ENCODE peak calls at places on chromosomes 5 and 9, in seven cellular contexts. Z is WERI-Rb-1; A is GM12865; R is endodermal cell; N is CD8-positive, alpha-beta T cell; K is fibroblast of pulmonary artery; L is thoracic aorta. W is an unnamed sample.

GRCh38 chr5:62538017-62538942 is 40.3 kb upstream of the LRRC70 start:
- DNase-seq in Z (no peak), A (peak; percentile 27), R (no peak), N (no peak), K (peak; percentile 98), L (no peak), W (peak; percentile 98)

GRCh38 chr9:33044677-33045282 is 19.7 kb downstream of the DNAJA1 start:
- DNase-seq in Z (peak; percentile 63), A (no peak), R (peak; percentile 84), N (no peak), K (peak; percentile 22), L (no peak), W (peak; percentile 33)

GRCh38 chr9:18274693-18275092 is 199.3 kb upstream of the ADAMTSL1 start:
- DNase-seq in Z (no peak), A (no peak), R (no peak), N (no peak), K (peak; percentile 89), L (no peak), W (peak; percentile 86)

GRCh38 chr9:6975198-6975597 is 217.4 kb downstream of the KDM4C start:
- DNase-seq in Z (no peak), A (no peak), R (no peak), N (no peak), K (no peak), L (no peak), W (no peak)

GRCh38 chr9:372143-372542 is 157.5 kb downstream of the DOCK8 start:
- DNase-seq in Z (no peak), A (no peak), R (no peak), N (no peak), K (no peak), L (no peak), W (no peak)

GRCh38 chr5:141757402-141757801 is 75.4 kb upstream of the ARAP3 start:
- DNase-seq in Z (peak; percentile 74), A (no peak), R (peak; percentile 86), N (no peak), K (peak; percentile 61), L (no peak), W (peak; percentile 61)

GRCh38 chr9:135358161-135358940 is 121.2 kb upstream of the PPP1R26 start:
- DNase-seq in Z (no peak), A (no peak), R (no peak), N (no peak), K (no peak), L (no peak), W (no peak)

GRCh38 chr5:38780950-38781349 is 64.9 kb upstream of the OSMR start:
- DNase-seq in Z (no peak), A (no peak), R (no peak), N (no peak), K (peak; percentile 91), L (no peak), W (peak; percentile 89)

GRCh38 chr5:22678886-22679285 is 174.3 kb downstream of the CDH12 start:
- DNase-seq in Z (no peak), A (no peak), R (no peak), N (no peak), K (no peak), L (no peak), W (no peak)

GRCh38 chr5:147688965-147689364 is 93.6 kb downstream of the JAKMIP2 start:
- DNase-seq in Z (no peak), A (no peak), R (no peak), N (no peak), K (peak; percentile 22), L (peak; percentile 18), W (peak; percentile 59)

GRCh38 chr5:9249231-9249630 is 296.6 kb downstream of the SEMA5A start:
- DNase-seq in Z (no peak), A (no peak), R (no peak), N (no peak), K (peak; percentile 46), L (no peak), W (no peak)

GRCh38 chr5:59559847-59560246 is 333.7 kb downstream of the PDE4D start:
- DNase-seq in Z (no peak), A (no peak), R (no peak), N (no peak), K (no peak), L (no peak), W (no peak)

GRCh38 chr5:160547061-160547460 is 125.4 kb downstream of the PTTG1 start:
- DNase-seq in Z (no peak), A (no peak), R (peak; percentile 13), N (no peak), K (no peak), L (no peak), W (no peak)

GRCh38 chr9:121906074-121906520 is 187.0 kb downstream of the TTLL11 start:
- DNase-seq in Z (peak; percentile 40), A (no peak), R (no peak), N (no peak), K (peak; percentile 41), L (no peak), W (peak; percentile 34)

GRCh38 chr9:115213777-115214428 is 95.9 kb upstream of the TNC start:
- DNase-seq in Z (no peak), A (no peak), R (no peak), N (no peak), K (peak; percentile 83), L (no peak), W (peak; percentile 39)

GRCh38 chr5:57751710-57752109 is 269.1 kb upstream of the ACTBL2 start:
- DNase-seq in Z (no peak), A (no peak), R (no peak), N (no peak), K (no peak), L (no peak), W (no peak)

GRCh38 chr9:136133191-136133958 is 14.7 kb upstream of the TMEM250 start:
- DNase-seq in Z (peak; percentile 83), A (no peak), R (peak; percentile 90), N (no peak), K (peak; percentile 19), L (no peak), W (peak; percentile 27)

GRCh38 chr5:77770293-77771005 is 5.7 kb downstream of the TBCA start:
- DNase-seq in Z (no peak), A (peak; percentile 17), R (no peak), N (no peak), K (no peak), L (no peak), W (no peak)

GRCh38 chr5:29588276-29588675 is 1605.2 kb upstream of the CDH6 start:
- DNase-seq in Z (no peak), A (no peak), R (no peak), N (no peak), K (no peak), L (no peak), W (no peak)

GRCh38 chr5:66498791-66499207 is 97.4 kb upstream of the MAST4 start:
- DNase-seq in Z (peak; percentile 32), A (peak; percentile 11), R (peak; percentile 59), N (no peak), K (peak; percentile 60), L (no peak), W (peak; percentile 82)

DNA sequence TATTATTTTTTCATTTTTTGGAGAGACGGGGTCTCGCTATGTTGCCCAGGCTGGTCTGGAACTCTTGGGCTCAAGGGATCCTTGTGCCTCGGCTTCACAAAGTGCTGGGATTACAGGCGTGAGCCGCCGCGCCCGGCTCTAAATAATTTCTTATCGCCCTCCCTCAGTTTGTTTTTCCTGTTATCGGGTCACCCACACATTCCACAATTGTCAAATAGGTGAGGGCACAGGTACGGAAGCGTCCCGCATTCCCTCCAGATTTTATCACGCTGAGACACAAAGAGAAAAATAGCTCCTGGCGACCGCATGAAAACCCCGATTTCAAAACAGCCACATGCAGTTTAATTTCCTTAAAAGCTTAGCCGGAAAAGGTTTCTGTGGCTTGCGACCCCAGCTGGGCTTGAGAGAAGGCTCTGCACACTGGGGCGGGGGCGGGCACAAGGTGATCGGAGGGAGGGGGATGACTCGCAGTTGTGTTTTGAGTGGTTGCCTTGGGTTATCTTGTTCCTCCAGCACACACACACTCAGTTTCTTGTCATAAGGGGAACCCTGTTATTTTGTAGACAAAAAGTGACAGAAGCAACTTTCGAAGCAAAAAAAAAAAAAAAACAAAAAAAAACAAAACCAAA is 720 bp upstream of the IQGAP2 start:
- DNase-seq in Z (peak; percentile 92), A (peak; percentile 91), R (peak; percentile 87), N (peak; percentile 64), K (peak; percentile 0), L (no peak), W (no peak)
- H3K4me3 ChIP-seq in Z (peak overlapping the region; percentile 89), A (peak overlapping the region; percentile 64), R (peak overlapping the region; percentile 88), N (peak overlapping the region; percentile 77), K (peak overlapping the region; percentile 56), L (peak overlapping the region; percentile 79), W (peak overlapping the region; percentile 49)

GRCh38 chr9:126599047-126599650 is 14.6 kb upstream of the LMX1B start:
- DNase-seq in Z (peak; percentile 41), A (no peak), R (peak; percentile 87), N (no peak), K (no peak), L (no peak), W (no peak)
- TF ChIP-seq CTCF in Z (peak; percentile 36), A (no peak), R (peak; percentile 84), N (no peak), K (no peak), L (no peak), W (peak; percentile 22)

GRCh38 chr5:97545856-97546570 is 363.0 kb upstream of the RIOK2 start:
- DNase-seq in Z (no peak), A (no peak), R (no peak), N (no peak), K (peak; percentile 53), L (no peak), W (peak; percentile 33)
- H3K4me3 ChIP-seq in Z (no peak overlapping the region), A (no peak overlapping the region), R (no peak overlapping the region), N (no peak overlapping the region), K (no peak overlapping the region), L (no peak overlapping the region), W (no peak overlapping the region)

GRCh38 chr9:38065369-38066075 is 3.5 kb downstream of the SHB start:
- DNase-seq in Z (no peak), A (peak; percentile 87), R (peak; percentile 44), N (no peak), K (no peak), L (no peak), W (no peak)

GRCh38 chr9:38066907-38067610 is 2.0 kb downstream of the SHB start:
- DNase-seq in Z (peak; percentile 32), A (peak; percentile 54), R (peak; percentile 78), N (no peak), K (peak; percentile 46), L (peak; percentile 27), W (peak; percentile 51)

GRCh38 chr9:38064842-38065368 is 4.1 kb downstream of the SHB start:
- DNase-seq in Z (no peak), A (no peak), R (peak; percentile 36), N (no peak), K (no peak), L (no peak), W (no peak)

GRCh38 chr9:38067611-38067891 is 1.5 kb downstream of the SHB start:
- DNase-seq in Z (peak; percentile 14), A (no peak), R (no peak), N (no peak), K (no peak), L (no peak), W (peak; percentile 41)

DNA sequence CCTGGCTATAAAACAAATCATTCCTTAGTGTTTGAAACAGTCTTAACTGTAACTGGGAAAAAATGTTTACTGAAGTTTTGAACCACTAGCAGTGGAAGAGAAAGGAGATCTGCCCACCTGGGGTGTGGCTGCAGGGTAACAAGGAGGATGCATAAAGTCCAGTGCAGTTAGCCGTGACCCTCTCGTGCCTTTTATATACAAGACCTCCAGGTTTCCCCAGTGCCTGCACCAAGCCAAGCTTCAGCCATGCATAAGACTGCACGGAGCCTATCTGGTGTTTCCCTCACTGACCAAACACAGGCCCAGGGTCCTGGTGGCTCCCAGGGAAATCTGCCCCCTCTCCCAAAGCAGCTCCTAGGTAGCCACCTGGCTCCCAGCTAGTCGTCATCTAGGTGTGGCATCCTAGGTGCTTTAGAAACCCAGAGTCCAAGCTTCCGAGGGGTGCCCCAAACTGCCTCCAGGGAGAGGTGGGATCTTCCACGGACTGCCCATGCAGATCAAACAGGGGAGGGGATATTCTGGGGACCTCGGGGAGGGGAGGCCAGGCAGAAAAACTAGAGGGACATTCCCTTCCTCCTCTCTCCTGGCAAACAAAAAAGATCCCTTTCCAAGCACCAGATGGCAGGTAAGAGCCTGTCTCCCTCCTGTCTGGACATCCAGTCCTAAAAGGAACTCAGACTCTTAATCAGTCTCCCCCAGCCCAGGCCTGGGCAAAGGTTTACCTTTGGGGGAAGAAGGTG is 2.7 kb downstream of the SHB start:
- DNase-seq in Z (peak; percentile 58), A (peak; percentile 47), R (no peak), N (no peak), K (no peak), L (no peak), W (no peak)
- TF ChIP-seq CTCF in Z (peak; percentile 24), A (no peak), R (peak; percentile 70), N (no peak), K (peak; percentile 21), L (peak; percentile 7), W (peak; percentile 15)

W was measured in cardiac fibroblast.